ENCODE peak calls at places on chromosomes 3 and 15, in nine cellular contexts. W is psoas muscle; A is Panc1; H is left colon; R is endothelial cell; T is activated naive CD4-positive, alpha-beta T cell treated with anti-CD3 and anti-CD28 coated beads, Interleukin-2, amount 50 U/mL, for 16 hours; O is stimulated activated CD8-positive, alpha-beta memory T cell treated with anti-CD3 and anti-CD28 coated beads, Interleukin-2, amount 100 ng/mL, for 48 hours; I is GM13977; G is fibroblast of pulmonary artery. V is an unnamed sample.
A peak's percentile ranks its signal among the peaks of the same experiment; 100 is the strongest.

GRCh38 chr3:172678068-172678467 is 32.8 kb downstream of the NCEH1 start:
- DNase-seq in T (no peak), R (no peak), A (no peak), I (no peak), O (no peak), H (no peak), W (no peak), G (no peak), V (no peak)

GRCh38 chr3:142057331-142057725 is 92.0 kb downstream of the TFDP2 start:
- DNase-seq in O (no peak), H (no peak), T (no peak), I (no peak), G (no peak), W (no peak), A (no peak), R (no peak), V (no peak)

GRCh38 chr15:67251318-67251717 is 3.1 kb downstream of the AAGAB start:
- DNase-seq in I (no peak), O (no peak), H (no peak), G (no peak), R (no peak), A (no peak), W (no peak), T (no peak), V (no peak)

GRCh38 chr3:69948246-69948862 is 51.2 kb upstream of the SAMMSON start:
- DNase-seq in R (no peak), A (no peak), G (peak; percentile 61), W (no peak), H (no peak), I (peak; percentile 8), O (no peak), T (no peak), V (no peak)

GRCh38 chr15:31306426-31307269 is 20.0 kb upstream of the KLF13 start:
- DNase-seq in R (peak; percentile 27), A (no peak), O (no peak), I (no peak), G (no peak), W (no peak), H (no peak), T (no peak), V (no peak)

GRCh38 chr3:19748782-19749447 is 185.1 kb downstream of the EFHB start:
- DNase-seq in I (no peak), G (no peak), A (no peak), T (no peak), H (no peak), R (no peak), O (no peak), W (no peak), V (no peak)

GRCh38 chr15:63086967-63087366 is 34.7 kb upstream of the LACTB start:
- DNase-seq in G (no peak), T (no peak), W (no peak), A (no peak), H (no peak), O (no peak), R (no peak), I (no peak), V (no peak)

GRCh38 chr15:33031324-33031736 is 163.2 kb downstream of the FMN1 start:
- DNase-seq in T (no peak), H (no peak), I (no peak), G (no peak), A (no peak), R (no peak), W (no peak), O (no peak), V (no peak)

GRCh38 chr3:26438325-26438940 is 184.1 kb upstream of the LRRC3B start:
- DNase-seq in W (no peak), I (no peak), T (no peak), G (no peak), A (no peak), O (no peak), R (no peak), H (no peak), V (no peak)

GRCh38 chr15:51491941-51492340 is 130.6 kb downstream of the DMXL2 start:
- DNase-seq in O (no peak), G (no peak), A (no peak), W (no peak), H (no peak), R (no peak), I (no peak), T (no peak), V (no peak)

GRCh38 chr3:148042663-148043445 is 633.7 kb downstream of the ZIC1 start:
- DNase-seq in A (no peak), I (no peak), R (no peak), T (no peak), G (peak; percentile 62), W (no peak), O (no peak), H (no peak), V (no peak)

GRCh38 chr3:125032100-125032643 is 23.6 kb downstream of the HEG1 start:
- DNase-seq in W (no peak), H (no peak), R (no peak), T (no peak), I (no peak), G (peak; percentile 48), O (no peak), A (no peak), V (no peak)

V was measured in mesenteric fat pad.